ENCODE peak calls at places on chromosomes 13 and 19, in five cellular contexts. C is T-helper 2 cell, P is iris pigment epithelial cell, D is RPMI7951, F is thoracic aorta. N is an unnamed sample.

GRCh38 chr13:39787086-39787487 is 131.6 kb downstream of the COG6 start:
- DNase-seq in D (no peak), P (peak), F (no peak), C (no peak), N (no peak)

GRCh38 chr13:26707122-26708006 is 53.2 kb downstream of the GPR12 start:
- DNase-seq in F (no peak), P (peak), C (no peak), D (peak), N (peak)

GRCh38 chr13:100100115-100100879 is 11.4 kb downstream of the PCCA start:
- DNase-seq in D (peak), P (peak), C (no peak), F (no peak), N (no peak)

GRCh38 chr19:13398780-13399726 is 107.2 kb downstream of the CACNA1A start:
- DNase-seq in D (peak), C (no peak), P (peak), F (no peak), N (no peak)

GRCh38 chr19:16166417-16166816 is 6.9 kb downstream of the CIB3 start:
- DNase-seq in F (no peak), D (no peak), P (no peak), C (no peak), N (no peak)

GRCh38 chr13:39684531-39685137 is 29.2 kb downstream of the COG6 start:
- DNase-seq in C (no peak), D (peak), F (no peak), P (peak), N (no peak)

GRCh38 chr19:19021115-19021514 is 12.2 kb downstream of the SUGP2 start:
- DNase-seq in F (no peak), C (no peak), P (peak), D (peak), N (no peak)

GRCh38 chr19:49690073-49690655 is 752 bp upstream of the CPT1C start:
- DNase-seq in P (no peak), C (no peak), D (no peak), F (no peak), N (no peak)

GRCh38 chr19:16520986-16521624 is 21.1 kb downstream of the CHERP start:
- DNase-seq in F (no peak), P (no peak), D (no peak), C (no peak), N (no peak)

GRCh38 chr19:41646589-41647204 is 19.8 kb upstream of the CEACAM4 start:
- DNase-seq in D (no peak), F (no peak), C (no peak), P (peak), N (peak)

GRCh38 chr13:29449726-29450125 is 145.8 kb downstream of the SLC7A1 start:
- DNase-seq in F (no peak), D (no peak), P (no peak), C (no peak), N (no peak)

GRCh38 chr19:10981496-10981895 is 20.7 kb downstream of the SMARCA4 start:
- DNase-seq in P (peak), C (no peak), D (no peak), F (no peak), N (no peak)

GRCh38 chr19:39557791-39558622 is 18.0 kb upstream of the EID2 start:
- DNase-seq in F (no peak), C (no peak), D (peak), P (peak), N (no peak)

GRCh38 chr13:75771818-75772217 is 135.7 kb downstream of the LMO7 start:
- DNase-seq in D (peak), C (no peak), F (no peak), P (peak), N (no peak)

GRCh38 chr19:17669419-17669818 is 18.7 kb downstream of the UNC13A start:
- DNase-seq in P (no peak), C (no peak), F (no peak), D (no peak), N (no peak)

GRCh38 chr13:31998131-31998530 is 33.4 kb upstream of the FRY start:
- DNase-seq in F (no peak), P (no peak), D (no peak), C (no peak), N (no peak)

GRCh38 chr19:45290381-45290931 is 32.2 kb downstream of the CKM start:
- DNase-seq in P (no peak), C (no peak), F (no peak), D (no peak), N (no peak)

GRCh38 chr13:29914591-29914990 is 64.2 kb upstream of the UBL3 start:
- DNase-seq in D (no peak), P (no peak), C (no peak), F (no peak), N (no peak)

GRCh38 chr19:31335716-31336115 is 13.5 kb downstream of the TSHZ3 start:
- DNase-seq in D (no peak), C (no peak), F (no peak), P (no peak), N (no peak)

GRCh38 chr19:53037101-53038097 is 7.1 kb upstream of the ERVV-2 start:
- DNase-seq in P (peak), D (peak), F (no peak), C (no peak), N (no peak)

GRCh38 chr19:49879243-49879960 is 1.9 kb downstream of the TBC1D17 start:
- DNase-seq in C (no peak), D (no peak), P (no peak), F (no peak), N (no peak)

GRCh38 chr13:83879431-83880171 is 2.7 kb downstream of the SLITRK1 start:
- DNase-seq in P (no peak), D (no peak), F (no peak), C (no peak), N (no peak)

GRCh38 chr13:65028101-65028500 is 2202.0 kb downstream of the PCDH9 start:
- DNase-seq in F (no peak), C (no peak), P (no peak), D (no peak), N (no peak)

GRCh38 chr13:46603165-46603603 is 50.2 kb downstream of the LRCH1 start:
- DNase-seq in P (no peak), C (no peak), F (no peak), D (no peak), N (no peak)

GRCh38 chr19:48627211-48627864 is 8.0 kb downstream of the SPHK2 start:
- DNase-seq in C (no peak), F (no peak), P (no peak), D (no peak), N (no peak)

GRCh38 chr13:26498524-26499208 is 58.8 kb upstream of the WASF3 start:
- DNase-seq in D (no peak), P (peak), F (no peak), C (no peak), N (no peak)

GRCh38 chr13:52001120-52001731 is 10.0 kb downstream of the ATP7B start:
- DNase-seq in D (peak), C (no peak), F (no peak), P (peak), N (no peak)

GRCh38 chr19:2239771-2240770 is 3.4 kb downstream of the SF3A2 start:
- DNase-seq in C (no peak), D (peak), F (no peak), P (peak), N (peak)